ENCODE peak calls at places on chromosome 9, in ten cellular contexts. One of them, this sample, is unnamed.

GRCh38 chr9:133114886-133115603 is 6.0 kb downstream of the RALGDS start:
- DNase-seq in heart left ventricle: no peak
- DNase-seq in A549: no peak
- DNase-seq in lower leg skin: no peak
- DNase-seq in esophagus squamous epithelium: no peak
- DNase-seq in stomach: no peak
- DNase-seq in body of pancreas: peak
- DNase-seq in IMR-90: no peak
- DNase-seq in HCT116: no peak
- DNase-seq in sigmoid colon: peak
- DNase-seq in this sample: no peak

GRCh38 chr9:3992924-3993323 is 306.9 kb downstream of the GLIS3 start:
- DNase-seq in heart left ventricle: no peak
- DNase-seq in A549: no peak
- DNase-seq in lower leg skin: no peak
- DNase-seq in esophagus squamous epithelium: no peak
- DNase-seq in stomach: no peak
- DNase-seq in body of pancreas: no peak
- DNase-seq in IMR-90: peak
- DNase-seq in HCT116: no peak
- DNase-seq in sigmoid colon: no peak
- DNase-seq in this sample: no peak

GRCh38 chr9:128702949-128703615 is 779 bp downstream of the PKN3 start:
- DNase-seq in heart left ventricle: peak
- DNase-seq in A549: peak
- DNase-seq in lower leg skin: peak
- DNase-seq in esophagus squamous epithelium: no peak
- DNase-seq in stomach: no peak
- DNase-seq in body of pancreas: peak
- DNase-seq in IMR-90: no peak
- DNase-seq in HCT116: no peak
- DNase-seq in sigmoid colon: peak
- DNase-seq in this sample: no peak

GRCh38 chr9:86282979-86283535 is 719 bp upstream of the ISCA1 start:
- DNase-seq in heart left ventricle: no peak
- DNase-seq in A549: peak
- DNase-seq in lower leg skin: no peak
- DNase-seq in esophagus squamous epithelium: no peak
- DNase-seq in stomach: no peak
- DNase-seq in body of pancreas: no peak
- DNase-seq in IMR-90: peak
- DNase-seq in HCT116: no peak
- DNase-seq in sigmoid colon: peak
- DNase-seq in this sample: peak

GRCh38 chr9:109466623-109467590 is 31.2 kb downstream of the PTPN3 start:
- DNase-seq in heart left ventricle: no peak
- DNase-seq in A549: no peak
- DNase-seq in lower leg skin: no peak
- DNase-seq in esophagus squamous epithelium: no peak
- DNase-seq in stomach: no peak
- DNase-seq in body of pancreas: no peak
- DNase-seq in IMR-90: peak
- DNase-seq in HCT116: no peak
- DNase-seq in sigmoid colon: no peak
- DNase-seq in this sample: peak

GRCh38 chr9:38358390-38359296 is 33.9 kb upstream of the ALDH1B1 start:
- DNase-seq in heart left ventricle: no peak
- DNase-seq in A549: no peak
- DNase-seq in lower leg skin: peak
- DNase-seq in esophagus squamous epithelium: no peak
- DNase-seq in stomach: no peak
- DNase-seq in body of pancreas: no peak
- DNase-seq in IMR-90: no peak
- DNase-seq in HCT116: no peak
- DNase-seq in sigmoid colon: peak
- DNase-seq in this sample: no peak

GRCh38 chr9:92726348-92726747 is 38.3 kb downstream of the BICD2 start:
- DNase-seq in heart left ventricle: no peak
- DNase-seq in A549: no peak
- DNase-seq in lower leg skin: peak
- DNase-seq in esophagus squamous epithelium: no peak
- DNase-seq in stomach: peak
- DNase-seq in body of pancreas: no peak
- DNase-seq in IMR-90: no peak
- DNase-seq in HCT116: no peak
- DNase-seq in sigmoid colon: no peak
- DNase-seq in this sample: no peak

GRCh38 chr9:105054488-105054887 is 126.5 kb upstream of the ABCA1 start:
- DNase-seq in heart left ventricle: no peak
- DNase-seq in A549: no peak
- DNase-seq in lower leg skin: no peak
- DNase-seq in esophagus squamous epithelium: no peak
- DNase-seq in stomach: no peak
- DNase-seq in body of pancreas: peak
- DNase-seq in IMR-90: peak
- DNase-seq in HCT116: no peak
- DNase-seq in sigmoid colon: peak
- DNase-seq in this sample: no peak

GRCh38 chr9:95516736-95517558 is at the start of gene PTCH1:
- DNase-seq in heart left ventricle: no peak
- DNase-seq in A549: peak
- DNase-seq in lower leg skin: peak
- DNase-seq in esophagus squamous epithelium: no peak
- DNase-seq in stomach: peak
- DNase-seq in body of pancreas: peak
- DNase-seq in IMR-90: peak
- DNase-seq in HCT116: no peak
- DNase-seq in sigmoid colon: peak
- DNase-seq in this sample: peak

GRCh38 chr9:98538626-98539031 is 170.1 kb downstream of the GABBR2 start:
- DNase-seq in heart left ventricle: no peak
- DNase-seq in A549: no peak
- DNase-seq in lower leg skin: no peak
- DNase-seq in esophagus squamous epithelium: no peak
- DNase-seq in stomach: no peak
- DNase-seq in body of pancreas: no peak
- DNase-seq in IMR-90: peak
- DNase-seq in HCT116: no peak
- DNase-seq in sigmoid colon: no peak
- DNase-seq in this sample: no peak

GRCh38 chr9:113564804-113565237 is 101.3 kb downstream of the RGS3 start:
- DNase-seq in heart left ventricle: peak
- DNase-seq in A549: no peak
- DNase-seq in lower leg skin: peak
- DNase-seq in esophagus squamous epithelium: no peak
- DNase-seq in stomach: peak
- DNase-seq in body of pancreas: peak
- DNase-seq in IMR-90: peak
- DNase-seq in HCT116: no peak
- DNase-seq in sigmoid colon: peak
- DNase-seq in this sample: peak

GRCh38 chr9:10396641-10397040 is 216.2 kb downstream of the PTPRD start:
- DNase-seq in heart left ventricle: no peak
- DNase-seq in A549: no peak
- DNase-seq in lower leg skin: no peak
- DNase-seq in esophagus squamous epithelium: no peak
- DNase-seq in stomach: no peak
- DNase-seq in body of pancreas: no peak
- DNase-seq in IMR-90: no peak
- DNase-seq in HCT116: no peak
- DNase-seq in sigmoid colon: no peak
- DNase-seq in this sample: peak

GRCh38 chr9:99011161-99011709 is 67.5 kb downstream of the COL15A1 start:
- DNase-seq in heart left ventricle: no peak
- DNase-seq in A549: no peak
- DNase-seq in lower leg skin: no peak
- DNase-seq in esophagus squamous epithelium: no peak
- DNase-seq in stomach: no peak
- DNase-seq in body of pancreas: no peak
- DNase-seq in IMR-90: peak
- DNase-seq in HCT116: no peak
- DNase-seq in sigmoid colon: no peak
- DNase-seq in this sample: peak

GRCh38 chr9:109387206-109387605 is 66.3 kb upstream of the EPB41L4B start:
- DNase-seq in heart left ventricle: no peak
- DNase-seq in A549: no peak
- DNase-seq in lower leg skin: no peak
- DNase-seq in esophagus squamous epithelium: no peak
- DNase-seq in stomach: no peak
- DNase-seq in body of pancreas: no peak
- DNase-seq in IMR-90: no peak
- DNase-seq in HCT116: no peak
- DNase-seq in sigmoid colon: no peak
- DNase-seq in this sample: no peak

GRCh38 chr9:127224883-127225739 is 39.5 kb upstream of the GARNL3 start:
- DNase-seq in heart left ventricle: peak
- DNase-seq in A549: peak
- DNase-seq in lower leg skin: peak
- DNase-seq in esophagus squamous epithelium: peak
- DNase-seq in stomach: peak
- DNase-seq in body of pancreas: peak
- DNase-seq in IMR-90: peak
- DNase-seq in HCT116: peak
- DNase-seq in sigmoid colon: peak
- DNase-seq in this sample: peak
- H3K4me3 ChIP-seq in heart left ventricle: peak
- H3K4me3 ChIP-seq in A549: peak
- H3K4me3 ChIP-seq in lower leg skin: peak
- H3K4me3 ChIP-seq in esophagus squamous epithelium: peak
- H3K4me3 ChIP-seq in stomach: peak
- H3K4me3 ChIP-seq in body of pancreas: peak
- H3K4me3 ChIP-seq in IMR-90: peak
- H3K4me3 ChIP-seq in HCT116: peak
- H3K4me3 ChIP-seq in sigmoid colon: peak
- H3K4me3 ChIP-seq in this sample: no peak

GRCh38 chr9:35115680-35116538 is at the start of gene ATOSB:
- DNase-seq in heart left ventricle: peak
- DNase-seq in A549: peak
- DNase-seq in lower leg skin: peak
- DNase-seq in esophagus squamous epithelium: peak
- DNase-seq in stomach: peak
- DNase-seq in body of pancreas: peak
- DNase-seq in IMR-90: peak
- DNase-seq in HCT116: peak
- DNase-seq in sigmoid colon: peak
- DNase-seq in this sample: peak
- TF ChIP-seq POLR2A in heart left ventricle: peak
- TF ChIP-seq POLR2A in A549: peak
- TF ChIP-seq POLR2A in lower leg skin: no peak
- TF ChIP-seq POLR2A in esophagus squamous epithelium: peak
- TF ChIP-seq POLR2A in stomach: no peak
- TF ChIP-seq POLR2A in body of pancreas: peak
- TF ChIP-seq POLR2A in IMR-90: no peak
- TF ChIP-seq POLR2A in HCT116: no peak
- TF ChIP-seq POLR2A in sigmoid colon: peak
- TF ChIP-seq POLR2A in this sample: peak

DNA sequence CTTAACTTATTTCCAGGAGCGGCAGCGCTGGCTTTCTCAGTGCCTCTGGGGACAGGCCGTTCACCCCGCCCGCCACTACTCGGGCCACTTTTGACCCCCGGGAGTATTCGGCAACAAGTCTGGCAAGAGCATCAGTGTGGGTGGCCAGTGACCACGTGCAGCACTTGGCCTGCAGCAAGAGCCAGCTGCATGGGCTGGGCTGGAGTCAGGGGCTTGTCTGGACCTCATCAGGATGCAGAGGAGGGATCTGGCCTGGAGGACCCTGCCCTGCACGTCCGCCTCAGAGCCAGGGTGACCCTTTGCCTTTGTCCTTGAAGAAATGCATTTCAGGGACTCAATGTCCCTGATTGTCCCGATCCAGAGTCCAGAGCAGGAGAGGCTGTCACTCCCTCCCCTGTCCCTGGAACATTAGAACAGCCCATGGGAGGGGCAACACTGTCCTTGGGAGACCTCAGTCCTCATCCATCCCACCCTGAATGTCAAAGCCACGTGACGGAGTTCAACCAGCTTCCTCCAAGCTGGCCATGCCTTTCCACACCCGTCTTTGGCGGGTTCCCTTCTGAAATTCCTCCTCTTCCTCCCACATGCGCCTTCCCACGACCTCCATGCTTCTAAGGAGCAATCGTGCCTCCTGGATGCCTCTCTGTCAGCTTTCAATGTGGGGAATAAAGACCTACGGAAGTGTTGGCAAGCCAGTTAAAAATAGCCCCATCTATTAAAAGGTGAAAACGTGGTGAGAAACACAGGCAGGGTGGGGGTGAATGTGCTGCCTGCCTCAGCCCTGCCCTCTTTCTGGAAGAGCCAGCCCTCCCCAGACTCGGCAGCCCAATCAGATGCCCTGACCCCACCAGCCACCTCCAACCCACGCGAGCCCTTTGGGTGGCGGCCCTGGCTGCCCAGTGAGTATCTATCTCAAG is 99.0 kb downstream of the OLFM1 start:
- DNase-seq in heart left ventricle: no peak
- DNase-seq in A549: no peak
- DNase-seq in lower leg skin: no peak
- DNase-seq in esophagus squamous epithelium: no peak
- DNase-seq in stomach: no peak
- DNase-seq in body of pancreas: no peak
- DNase-seq in IMR-90: no peak
- DNase-seq in HCT116: no peak
- DNase-seq in sigmoid colon: no peak
- DNase-seq in this sample: no peak
- H3K4me3 ChIP-seq in heart left ventricle: no peak
- H3K4me3 ChIP-seq in A549: no peak
- H3K4me3 ChIP-seq in lower leg skin: no peak
- H3K4me3 ChIP-seq in esophagus squamous epithelium: no peak
- H3K4me3 ChIP-seq in stomach: no peak
- H3K4me3 ChIP-seq in body of pancreas: no peak
- H3K4me3 ChIP-seq in IMR-90: no peak
- H3K4me3 ChIP-seq in HCT116: no peak
- H3K4me3 ChIP-seq in sigmoid colon: no peak
- H3K4me3 ChIP-seq in this sample: no peak

GRCh38 chr9:25678147-25678666 is at the start of gene TUSC1:
- DNase-seq in heart left ventricle: peak
- DNase-seq in A549: peak
- DNase-seq in lower leg skin: peak
- DNase-seq in esophagus squamous epithelium: peak
- DNase-seq in stomach: peak
- DNase-seq in body of pancreas: peak
- DNase-seq in IMR-90: peak
- DNase-seq in HCT116: no peak
- DNase-seq in sigmoid colon: peak
- DNase-seq in this sample: no peak

GRCh38 chr9:25678846-25679360 is 659 bp upstream of the TUSC1 start:
- DNase-seq in heart left ventricle: no peak
- DNase-seq in A549: no peak
- DNase-seq in lower leg skin: no peak
- DNase-seq in esophagus squamous epithelium: no peak
- DNase-seq in stomach: no peak
- DNase-seq in body of pancreas: no peak
- DNase-seq in IMR-90: peak
- DNase-seq in HCT116: no peak
- DNase-seq in sigmoid colon: no peak
- DNase-seq in this sample: no peak

GRCh38 chr9:25681270-25681669 is 3.0 kb upstream of the TUSC1 start:
- DNase-seq in heart left ventricle: no peak
- DNase-seq in A549: no peak
- DNase-seq in lower leg skin: no peak
- DNase-seq in esophagus squamous epithelium: no peak
- DNase-seq in stomach: no peak
- DNase-seq in body of pancreas: no peak
- DNase-seq in IMR-90: peak
- DNase-seq in HCT116: no peak
- DNase-seq in sigmoid colon: no peak
- DNase-seq in this sample: no peak

GRCh38 chr9:25677301-25678146 is 720 bp downstream of the TUSC1 start:
- DNase-seq in heart left ventricle: peak
- DNase-seq in A549: peak
- DNase-seq in lower leg skin: peak
- DNase-seq in esophagus squamous epithelium: no peak
- DNase-seq in stomach: peak
- DNase-seq in body of pancreas: peak
- DNase-seq in IMR-90: peak
- DNase-seq in HCT116: no peak
- DNase-seq in sigmoid colon: peak
- DNase-seq in this sample: no peak
- TF ChIP-seq POLR2A in heart left ventricle: peak
- TF ChIP-seq POLR2A in A549: peak
- TF ChIP-seq POLR2A in lower leg skin: no peak
- TF ChIP-seq POLR2A in esophagus squamous epithelium: no peak
- TF ChIP-seq POLR2A in stomach: no peak
- TF ChIP-seq POLR2A in body of pancreas: peak
- TF ChIP-seq POLR2A in IMR-90: no peak
- TF ChIP-seq POLR2A in HCT116: no peak
- TF ChIP-seq POLR2A in sigmoid colon: peak
- TF ChIP-seq POLR2A in this sample: no peak

This sample was measured in NB4.